ENCODE peak calls at places on chromosomes 6 and 20, in ten cellular contexts. Q is left colon; N is spleen; W is RKO; D is EL; V is T-helper 9 cell; H is Caki2; T is sciatic nerve; K is activated T-helper 1 cell treated with anti-CD3 and anti-CD28 coated beads, Interleukin-2, amount 50 U/mL, for 16 hours; P is NCI-H460. X is an unnamed sample.

GRCh38 chr20:34333786-34334185 is 29.3 kb upstream of the ITCH start:
- DNase-seq in Q (no peak), N (no peak), W (no peak), D (no peak), V (no peak), H (no peak), T (no peak), K (no peak), P (no peak), X (no peak)

GRCh38 chr6:129031051-129031599 is 148.2 kb downstream of the LAMA2 start:
- DNase-seq in Q (no peak), N (no peak), W (no peak), D (peak), V (no peak), H (no peak), T (no peak), K (no peak), P (no peak), X (no peak)

GRCh38 chr6:51737580-51738360 is 349.6 kb downstream of the PKHD1 start:
- DNase-seq in Q (no peak), N (no peak), W (no peak), D (no peak), V (no peak), H (no peak), T (no peak), K (no peak), P (no peak), X (no peak)

GRCh38 chr6:1624848-1625341 is 15.2 kb downstream of the FOXC1 start:
- DNase-seq in Q (peak), N (peak), W (no peak), D (peak), V (no peak), H (no peak), T (no peak), K (no peak), P (no peak), X (no peak)

GRCh38 chr20:33490023-33490933 is at the start of gene CBFA2T2:
- DNase-seq in Q (peak), N (no peak), W (no peak), D (peak), V (no peak), H (peak), T (peak), K (no peak), P (no peak), X (no peak)

GRCh38 chr6:156590482-156590881 is 186.7 kb upstream of the ARID1B start:
- DNase-seq in Q (no peak), N (no peak), W (no peak), D (no peak), V (no peak), H (no peak), T (no peak), K (no peak), P (no peak), X (no peak)

GRCh38 chr20:10603971-10604864 is 69.6 kb downstream of the JAG1 start:
- DNase-seq in Q (no peak), N (no peak), W (peak), D (peak), V (no peak), H (peak), T (peak), K (no peak), P (peak), X (no peak)

GRCh38 chr6:16568128-16568527 is 193.1 kb downstream of the ATXN1 start:
- DNase-seq in Q (no peak), N (no peak), W (no peak), D (no peak), V (no peak), H (no peak), T (no peak), K (no peak), P (no peak), X (no peak)

GRCh38 chr6:20817806-20818320 is 283.6 kb downstream of the CDKAL1 start:
- DNase-seq in Q (no peak), N (no peak), W (no peak), D (no peak), V (no peak), H (no peak), T (no peak), K (no peak), P (no peak), X (no peak)

GRCh38 chr6:97195117-97195516 is 87.9 kb downstream of the MMS22L start:
- DNase-seq in Q (no peak), N (no peak), W (no peak), D (no peak), V (no peak), H (no peak), T (no peak), K (no peak), P (no peak), X (no peak)

GRCh38 chr6:33602180-33602579 is 18.9 kb upstream of the ITPR3 start:
- DNase-seq in Q (no peak), N (no peak), W (no peak), D (no peak), V (no peak), H (no peak), T (no peak), K (no peak), P (no peak), X (no peak)

GRCh38 chr20:33277471-33278441 is 5.3 kb upstream of the BPIFB1 start:
- DNase-seq in Q (no peak), N (no peak), W (no peak), D (no peak), V (no peak), H (no peak), T (no peak), K (no peak), P (no peak), X (no peak)

GRCh38 chr6:144659202-144659731 is 374.1 kb downstream of the UTRN start:
- DNase-seq in Q (peak), N (no peak), W (no peak), D (peak), V (no peak), H (peak), T (no peak), K (no peak), P (no peak), X (peak)

GRCh38 chr20:63679799-63680305 is 16.6 kb upstream of the TNFRSF6B start:
- DNase-seq in Q (no peak), N (no peak), W (no peak), D (no peak), V (no peak), H (no peak), T (no peak), K (no peak), P (no peak), X (no peak)

GRCh38 chr20:25020901-25021301 is 28.4 kb upstream of the APMAP start:
- DNase-seq in Q (peak), N (peak), W (no peak), D (no peak), V (no peak), H (no peak), T (no peak), K (no peak), P (no peak), X (no peak)

GRCh38 chr6:152233547-152234320 is 403.4 kb downstream of the SYNE1 start:
- DNase-seq in Q (no peak), N (no peak), W (no peak), D (no peak), V (no peak), H (no peak), T (no peak), K (no peak), P (no peak), X (no peak)

GRCh38 chr6:43740961-43741764 is 28.8 kb upstream of the VEGFA start:
- DNase-seq in Q (no peak), N (peak), W (no peak), D (no peak), V (no peak), H (no peak), T (peak), K (no peak), P (no peak), X (no peak)

GRCh38 chr6:38997128-38997761 is 51.3 kb upstream of the GLP1R start:
- DNase-seq in Q (no peak), N (no peak), W (no peak), D (peak), V (peak), H (no peak), T (no peak), K (no peak), P (no peak), X (peak)

GRCh38 chr6:166907871-166908806 is 48.2 kb downstream of the RNASET2 start:
- DNase-seq in Q (no peak), N (no peak), W (no peak), D (no peak), V (no peak), H (no peak), T (no peak), K (no peak), P (no peak), X (no peak)

GRCh38 chr6:158377866-158378265 is 65.6 kb downstream of the TULP4 start:
- DNase-seq in Q (no peak), N (no peak), W (no peak), D (peak), V (no peak), H (no peak), T (no peak), K (no peak), P (no peak), X (no peak)

GRCh38 chr6:83160167-83160566 is 32.9 kb downstream of the PGM3 start:
- DNase-seq in Q (no peak), N (no peak), W (no peak), D (no peak), V (no peak), H (no peak), T (no peak), K (no peak), P (no peak), X (no peak)

GRCh38 chr20:43736588-43737091 is 9.8 kb upstream of the GTSF1L start:
- DNase-seq in Q (no peak), N (no peak), W (peak), D (no peak), V (no peak), H (no peak), T (no peak), K (no peak), P (no peak), X (peak)

GRCh38 chr20:14142171-14142570 is 146.9 kb downstream of the MACROD2 start:
- DNase-seq in Q (no peak), N (no peak), W (peak), D (peak), V (no peak), H (peak), T (no peak), K (no peak), P (peak), X (peak)

GRCh38 chr6:99185525-99185924 is 163.9 kb downstream of the FAXC start:
- DNase-seq in Q (no peak), N (no peak), W (no peak), D (no peak), V (no peak), H (no peak), T (no peak), K (no peak), P (no peak), X (no peak)

GRCh38 chr6:25959890-25960531 is 2.6 kb upstream of the TRIM38 start:
- DNase-seq in Q (no peak), N (no peak), W (no peak), D (peak), V (no peak), H (no peak), T (no peak), K (no peak), P (no peak), X (peak)

GRCh38 chr20:31712564-31713311 is 9.9 kb downstream of the BCL2L1 start:
- DNase-seq in Q (peak), N (peak), W (no peak), D (peak), V (no peak), H (peak), T (peak), K (no peak), P (no peak), X (no peak)

GRCh38 chr20:15236812-15237211 is 899.4 kb upstream of the FLRT3 start:
- DNase-seq in Q (no peak), N (no peak), W (peak), D (peak), V (no peak), H (peak), T (no peak), K (no peak), P (peak), X (peak)

GRCh38 chr20:10671850-10672578 is 1.8 kb downstream of the JAG1 start:
- DNase-seq in Q (peak), N (peak), W (peak), D (peak), V (no peak), H (no peak), T (peak), K (no peak), P (no peak), X (peak)

GRCh38 chr20:23148721-23149570 is 62.8 kb upstream of the CD93 start:
- DNase-seq in Q (no peak), N (no peak), W (no peak), D (no peak), V (no peak), H (no peak), T (no peak), K (no peak), P (no peak), X (no peak)

GRCh38 chr20:34215711-34216381 is 25.4 kb upstream of the ASIP start:
- DNase-seq in Q (peak), N (peak), W (peak), D (peak), V (no peak), H (peak), T (peak), K (peak), P (peak), X (peak)

GRCh38 chr6:149220882-149221773 is 96.4 kb upstream of the TAB2 start:
- DNase-seq in Q (no peak), N (no peak), W (no peak), D (no peak), V (no peak), H (no peak), T (no peak), K (no peak), P (no peak), X (no peak)

GRCh38 chr6:24982231-24982630 is 46.5 kb upstream of the RIPOR2 start:
- DNase-seq in Q (no peak), N (no peak), W (no peak), D (peak), V (no peak), H (no peak), T (no peak), K (no peak), P (no peak), X (no peak)